ENCODE peak calls at places on chromosomes 5 and 9, in six cellular contexts. O, Z, E, Q, I and F are unnamed samples.
A peak's percentile ranks its signal among the peaks of the same experiment; 100 is the strongest.

GRCh38 chr9:105646879-105647594 is 15.2 kb upstream of the TAL2 start:
- DNase-seq in Q (no peak), Z (no peak), O (no peak), E (no peak), I (no peak), F (no peak)

GRCh38 chr5:71905804-71906711 is 187.0 kb downstream of the CARTPT start:
- DNase-seq in Z (no peak), I (no peak), E (no peak), O (no peak), Q (no peak), F (no peak)

GRCh38 chr5:157549954-157550549 is 25.5 kb downstream of the ADAM19 start:
- DNase-seq in O (no peak), E (no peak), Z (no peak), I (no peak), Q (no peak), F (no peak)

GRCh38 chr9:12790883-12791282 is 16.1 kb downstream of the LURAP1L start:
- DNase-seq in O (no peak), Z (no peak), Q (no peak), I (no peak), E (no peak), F (no peak)

GRCh38 chr5:82879089-82879488 is 198.1 kb downstream of the TMEM167A start:
- DNase-seq in Q (no peak), Z (no peak), I (no peak), E (no peak), O (no peak), F (no peak)

GRCh38 chr5:78503958-78504357 is 143.5 kb downstream of the SCAMP1 start:
- DNase-seq in I (no peak), E (no peak), Q (no peak), Z (no peak), O (no peak), F (no peak)

GRCh38 chr9:93218671-93219420 is 34.9 kb downstream of the WNK2 start:
- DNase-seq in Z (no peak), I (no peak), E (no peak), O (no peak), Q (no peak), F (no peak)

GRCh38 chr5:173680660-173681242 is 64.3 kb upstream of the BOD1 start:
- DNase-seq in E (no peak), Q (no peak), O (no peak), I (no peak), Z (no peak), F (no peak)

GRCh38 chr9:127897194-127897692 is 2.2 kb downstream of the ST6GALNAC6 start:
- DNase-seq in Q (peak; percentile 80), Z (no peak), O (no peak), E (peak; percentile 74), I (peak; percentile 93), F (no peak)

GRCh38 chr5:82793808-82794419 is 283.3 kb downstream of the TMEM167A start:
- DNase-seq in O (peak; percentile 26), I (peak; percentile 78), Q (peak; percentile 29), Z (no peak), E (peak; percentile 35), F (no peak)

GRCh38 chr9:95552814-95553546 is 36.2 kb upstream of the PTCH1 start:
- DNase-seq in E (no peak), Z (no peak), I (peak; percentile 78), Q (no peak), O (no peak), F (no peak)

GRCh38 chr5:145362261-145362660 is 472.9 kb downstream of the PRELID2 start:
- DNase-seq in Q (no peak), I (no peak), E (no peak), Z (no peak), O (no peak), F (no peak)

GRCh38 chr9:92603990-92604389 is 65.9 kb downstream of the IPPK start:
- DNase-seq in Q (no peak), Z (no peak), O (no peak), E (no peak), I (no peak), F (no peak)

GRCh38 chr5:141663506-141663905 is 12.3 kb upstream of the FCHSD1 start:
- DNase-seq in Z (no peak), Q (no peak), O (no peak), I (no peak), E (no peak), F (no peak)

GRCh38 chr5:131976414-131977211 is 31.1 kb upstream of the MEIKIN start:
- DNase-seq in Q (peak; percentile 10), O (no peak), E (no peak), I (no peak), Z (no peak), F (no peak)

GRCh38 chr5:5822729-5823257 is 400.3 kb downstream of the ICE1 start:
- DNase-seq in I (no peak), O (no peak), E (no peak), Q (no peak), Z (no peak), F (no peak)

GRCh38 chr9:99024959-99025358 is 80.0 kb upstream of the TGFBR1 start:
- DNase-seq in Q (no peak), O (no peak), I (no peak), Z (no peak), E (no peak), F (no peak)

GRCh38 chr9:470795-471194 is 256.1 kb downstream of the DOCK8 start:
- DNase-seq in O (no peak), E (no peak), Q (no peak), Z (no peak), I (no peak), F (no peak)

GRCh38 chr9:108766786-108767185 is 89.0 kb downstream of the ACTL7B start:
- DNase-seq in O (no peak), E (no peak), Q (no peak), I (no peak), Z (no peak), F (no peak)

GRCh38 chr5:65468633-65469032 is 13.1 kb downstream of the ADAMTS6 start:
- DNase-seq in E (no peak), I (no peak), Z (no peak), O (no peak), Q (no peak), F (no peak)

GRCh38 chr5:2866622-2867372 is 115.3 kb upstream of the IRX2 start:
- DNase-seq in O (no peak), Q (no peak), Z (no peak), E (no peak), I (no peak), F (no peak)

DNA sequence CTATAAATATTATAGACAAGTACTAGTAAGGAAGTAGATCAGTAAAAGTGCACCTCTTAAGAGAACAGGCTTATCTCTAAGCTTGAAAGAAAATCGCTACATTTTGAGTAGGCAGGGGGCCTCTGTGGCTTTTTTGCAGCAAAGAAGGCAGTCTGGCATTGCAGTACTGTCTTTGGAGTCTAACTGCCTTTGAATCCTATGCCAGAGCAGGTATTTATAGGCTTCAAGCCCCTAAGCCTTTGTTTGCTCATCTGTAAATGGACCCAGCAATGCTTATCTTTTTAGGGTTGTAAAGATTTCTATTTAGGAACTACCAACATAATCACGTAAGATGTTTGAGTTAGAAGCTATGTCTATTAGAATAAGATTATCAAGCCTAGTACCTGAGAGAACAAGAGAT is 23.7 kb upstream of the HK3 start:
- DNase-seq in O (no peak), Q (no peak), I (no peak), Z (no peak), E (no peak), F (no peak)
- TF ChIP-seq POLR2AphosphoS5 in O (no peak), Q (no peak), I (no peak), Z (no peak), E (no peak), F (no peak)

GRCh38 chr9:111903996-111904395 is 7.4 kb downstream of the UGCG start:
- DNase-seq in O (no peak), Q (no peak), I (no peak), E (no peak), Z (no peak), F (no peak)

GRCh38 chr9:111900081-111900805 is 3.6 kb downstream of the UGCG start:
- DNase-seq in Z (no peak), E (no peak), O (no peak), I (no peak), Q (no peak), F (no peak)

GRCh38 chr9:111900934-111901612 is 4.5 kb downstream of the UGCG start:
- DNase-seq in Z (no peak), O (no peak), I (no peak), Q (no peak), E (no peak), F (no peak)

GRCh38 chr9:111904889-111905288 is 8.3 kb downstream of the UGCG start:
- DNase-seq in O (no peak), E (no peak), Z (no peak), Q (no peak), I (no peak), F (no peak)

DNA sequence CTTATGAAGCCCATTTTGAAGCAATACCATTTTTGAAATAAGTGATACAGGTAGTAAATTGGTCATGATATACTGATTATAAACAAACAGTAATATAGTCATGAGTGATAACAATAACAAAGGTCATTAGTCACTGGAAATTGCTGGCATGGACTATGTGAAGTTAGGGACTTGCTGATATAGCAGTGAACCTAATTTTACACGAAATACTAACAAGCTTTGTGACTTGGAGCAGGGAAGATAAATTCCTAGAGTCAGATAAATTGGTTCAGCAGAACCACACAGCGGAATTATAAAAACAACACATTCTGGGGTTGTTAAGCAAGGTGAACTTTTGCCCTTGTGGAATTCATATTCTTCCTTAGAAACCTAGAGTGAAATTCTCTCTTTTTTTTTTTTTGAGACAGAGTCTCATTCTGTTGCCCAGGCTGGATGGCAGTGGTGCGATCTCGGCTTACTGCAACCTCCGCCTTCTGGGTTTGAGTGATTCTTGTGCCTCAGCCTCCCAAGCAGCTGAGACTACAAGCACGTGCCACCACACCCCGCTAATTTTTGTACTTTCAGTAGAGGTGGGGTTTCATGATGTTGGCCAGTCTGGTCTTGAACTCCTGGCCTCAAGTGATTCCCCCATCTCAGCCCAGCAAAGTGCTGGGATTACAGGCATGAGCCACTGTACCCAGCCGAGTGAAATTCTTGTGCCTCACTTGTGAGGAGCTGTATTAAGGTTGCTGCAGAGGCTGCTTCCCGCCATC is 6.0 kb downstream of the UGCG start:
- DNase-seq in Z (no peak), O (no peak), Q (no peak), I (no peak), E (no peak), F (no peak)
- TF ChIP-seq POLR2AphosphoS5 in Z (no peak), O (no peak), Q (no peak), I (no peak), E (no peak), F (no peak)

GRCh38 chr9:79764377-79764776 is 192.6 kb downstream of the TLE4 start:
- DNase-seq in E (peak; percentile 38), O (no peak), Q (no peak), Z (no peak), I (no peak), F (no peak)
- TF ChIP-seq POLR2AphosphoS5 in E (no peak), O (no peak), Q (peak; percentile 2), Z (no peak), I (no peak), F (no peak)

GRCh38 chr5:135033026-135033861 is 784 bp downstream of the PITX1 start:
- DNase-seq in O (no peak), Z (no peak), I (peak; percentile 81), E (no peak), Q (peak; percentile 43), F (no peak)
- TF ChIP-seq POLR2AphosphoS5 in O (no peak), Z (no peak), I (no peak), E (peak; percentile 19), Q (no peak), F (no peak)